ENCODE peak calls at places on chromosomes 16 and 17, in nine cellular contexts. One of them, this sample, is unnamed. For H3K4me1, the result is how much of the 10 kb centered on the place peaks cover.

GRCh38 chr16:88323041-88323440 is 59.7 kb upstream of the ZNF469 start:
- DNase-seq in astrocyte: no peak
- DNase-seq in keratinocyte: no peak
- DNase-seq in psoas muscle: no peak
- DNase-seq in IMR-90: no peak
- DNase-seq in lung: no peak
- DNase-seq in ovary: no peak
- DNase-seq in tibial artery: no peak
- DNase-seq in endodermal cell: no peak
- DNase-seq in this sample: no peak

GRCh38 chr16:68005786-68006286 is 6.6 kb upstream of the DPEP2 start:
- DNase-seq in keratinocyte: no peak
- DNase-seq in psoas muscle: no peak
- DNase-seq in IMR-90: no peak
- DNase-seq in tibial artery: peak
- DNase-seq in endodermal cell: peak
- DNase-seq in astrocyte: no peak
- DNase-seq in ovary: no peak
- DNase-seq in lung: peak
- DNase-seq in this sample: no peak

GRCh38 chr17:75896360-75897075 is at the start of gene TRIM65:
- DNase-seq in lung: peak
- DNase-seq in IMR-90: peak
- DNase-seq in psoas muscle: peak
- DNase-seq in astrocyte: peak
- DNase-seq in endodermal cell: peak
- DNase-seq in keratinocyte: no peak
- DNase-seq in tibial artery: peak
- DNase-seq in ovary: peak
- DNase-seq in this sample: peak

GRCh38 chr17:79668344-79669250 is 57.7 kb upstream of the RBFOX3 start:
- DNase-seq in psoas muscle: no peak
- DNase-seq in astrocyte: no peak
- DNase-seq in tibial artery: no peak
- DNase-seq in endodermal cell: no peak
- DNase-seq in lung: no peak
- DNase-seq in ovary: no peak
- DNase-seq in keratinocyte: no peak
- DNase-seq in IMR-90: no peak
- DNase-seq in this sample: no peak

GRCh38 chr17:55726440-55726839 is 3.8 kb upstream of the TMEM100 start:
- DNase-seq in IMR-90: peak
- DNase-seq in keratinocyte: peak
- DNase-seq in tibial artery: peak
- DNase-seq in endodermal cell: no peak
- DNase-seq in ovary: peak
- DNase-seq in astrocyte: peak
- DNase-seq in psoas muscle: peak
- DNase-seq in lung: peak
- DNase-seq in this sample: no peak

GRCh38 chr17:79220201-79220714 is 145.6 kb downstream of the ENGASE start:
- DNase-seq in tibial artery: no peak
- DNase-seq in IMR-90: no peak
- DNase-seq in ovary: no peak
- DNase-seq in endodermal cell: peak
- DNase-seq in astrocyte: no peak
- DNase-seq in lung: no peak
- DNase-seq in keratinocyte: no peak
- DNase-seq in psoas muscle: no peak
- DNase-seq in this sample: no peak

GRCh38 chr17:980406-981291 is 1.1 kb upstream of the NXN start:
- DNase-seq in lung: peak
- DNase-seq in tibial artery: peak
- DNase-seq in endodermal cell: peak
- DNase-seq in astrocyte: peak
- DNase-seq in ovary: peak
- DNase-seq in keratinocyte: no peak
- DNase-seq in IMR-90: peak
- DNase-seq in psoas muscle: peak
- DNase-seq in this sample: peak

GRCh38 chr17:72192409-72193192 is 71.8 kb downstream of the SOX9 start:
- DNase-seq in psoas muscle: peak
- DNase-seq in tibial artery: peak
- DNase-seq in ovary: no peak
- DNase-seq in endodermal cell: peak
- DNase-seq in keratinocyte: peak
- DNase-seq in IMR-90: peak
- DNase-seq in lung: peak
- DNase-seq in astrocyte: peak
- DNase-seq in this sample: no peak

GRCh38 chr17:45335721-45336120 is 18.9 kb upstream of the MAP3K14 start:
- DNase-seq in ovary: no peak
- DNase-seq in IMR-90: no peak
- DNase-seq in tibial artery: no peak
- DNase-seq in psoas muscle: no peak
- DNase-seq in endodermal cell: no peak
- DNase-seq in astrocyte: no peak
- DNase-seq in lung: no peak
- DNase-seq in keratinocyte: no peak
- DNase-seq in this sample: no peak

GRCh38 chr17:40319651-40320550 is 10.9 kb downstream of the RARA start:
- DNase-seq in endodermal cell: no peak
- DNase-seq in astrocyte: no peak
- DNase-seq in keratinocyte: no peak
- DNase-seq in IMR-90: no peak
- DNase-seq in ovary: no peak
- DNase-seq in tibial artery: peak
- DNase-seq in psoas muscle: peak
- DNase-seq in lung: peak
- DNase-seq in this sample: peak

DNA sequence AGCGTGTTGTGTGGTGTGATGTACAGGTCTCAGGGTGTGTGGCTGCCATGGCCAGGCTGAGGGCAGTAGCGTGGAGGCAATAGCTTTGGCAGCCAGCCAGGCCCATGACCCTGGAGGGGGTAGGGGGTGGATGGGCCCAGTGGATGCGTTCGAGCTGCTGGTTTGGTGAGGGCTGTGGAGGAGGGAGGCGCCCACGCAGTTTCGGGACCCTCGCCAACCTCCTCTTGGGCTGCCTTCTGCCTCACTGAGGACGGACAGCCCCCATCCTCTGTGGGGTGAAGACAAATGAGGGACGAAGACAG is 238.6 kb upstream of the GSE1 start:
- DNase-seq in psoas muscle: no peak
- DNase-seq in ovary: no peak
- DNase-seq in endodermal cell: no peak
- DNase-seq in IMR-90: no peak
- DNase-seq in astrocyte: no peak
- DNase-seq in tibial artery: no peak
- DNase-seq in lung: no peak
- DNase-seq in keratinocyte: no peak
- DNase-seq in this sample: no peak
- H3K4me1 ChIP-seq in psoas muscle: under half
- H3K4me1 ChIP-seq in ovary: under half
- H3K4me1 ChIP-seq in endodermal cell: under half
- H3K4me1 ChIP-seq in IMR-90: under half
- H3K4me1 ChIP-seq in astrocyte: under half
- H3K4me1 ChIP-seq in tibial artery: half or more
- H3K4me1 ChIP-seq in lung: under half
- H3K4me1 ChIP-seq in keratinocyte: under half
- H3K4me1 ChIP-seq in this sample: under half

DNA sequence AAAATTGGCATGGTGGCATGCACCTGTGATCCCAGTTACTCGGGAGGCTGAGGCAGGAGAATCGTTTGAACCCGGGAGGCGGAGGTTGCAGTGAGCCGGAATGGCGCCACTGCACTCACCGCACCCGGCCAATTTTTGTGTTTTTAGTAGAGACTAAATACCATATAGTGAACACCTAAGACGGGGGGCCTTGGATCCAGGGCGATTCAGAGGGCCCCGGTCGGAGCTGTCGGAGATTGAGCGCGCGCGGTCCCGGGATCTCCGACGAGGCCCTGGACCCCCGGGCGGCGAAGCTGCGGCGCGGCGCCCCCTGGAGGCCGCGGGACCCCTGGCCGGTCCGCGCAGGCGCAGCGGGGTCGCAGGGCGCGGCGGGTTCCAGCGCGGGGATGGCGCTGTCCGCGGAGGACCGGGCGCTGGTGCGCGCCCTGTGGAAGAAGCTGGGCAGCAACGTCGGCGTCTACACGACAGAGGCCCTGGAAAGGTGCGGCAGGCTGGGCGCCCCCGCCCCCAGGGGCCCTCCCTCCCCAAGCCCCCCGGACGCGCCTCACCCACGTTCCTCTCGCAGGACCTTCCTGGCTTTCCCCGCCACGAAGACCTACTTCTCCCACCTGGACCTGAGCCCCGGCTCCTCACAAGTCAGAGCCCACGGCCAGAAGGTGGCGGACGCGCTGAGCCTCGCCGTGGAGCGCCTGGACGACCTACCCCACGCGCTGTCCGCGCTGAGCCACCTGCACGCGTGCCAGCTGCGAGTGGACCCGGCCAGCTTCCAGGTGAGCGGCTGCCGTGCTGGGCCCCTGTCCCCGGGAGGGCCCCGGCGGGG is at the start of gene HBQ1:
- DNase-seq in ovary: peak
- DNase-seq in astrocyte: no peak
- DNase-seq in keratinocyte: no peak
- DNase-seq in endodermal cell: peak
- DNase-seq in psoas muscle: no peak
- DNase-seq in lung: no peak
- DNase-seq in IMR-90: no peak
- DNase-seq in tibial artery: no peak
- DNase-seq in this sample: no peak
- TF ChIP-seq CTCF in ovary: peak
- TF ChIP-seq CTCF in astrocyte: peak
- TF ChIP-seq CTCF in keratinocyte: peak
- TF ChIP-seq CTCF in endodermal cell: peak
- TF ChIP-seq CTCF in psoas muscle: peak
- TF ChIP-seq CTCF in lung: no peak
- TF ChIP-seq CTCF in IMR-90: peak
- TF ChIP-seq CTCF in tibial artery: peak
- TF ChIP-seq CTCF in this sample: no peak

DNA sequence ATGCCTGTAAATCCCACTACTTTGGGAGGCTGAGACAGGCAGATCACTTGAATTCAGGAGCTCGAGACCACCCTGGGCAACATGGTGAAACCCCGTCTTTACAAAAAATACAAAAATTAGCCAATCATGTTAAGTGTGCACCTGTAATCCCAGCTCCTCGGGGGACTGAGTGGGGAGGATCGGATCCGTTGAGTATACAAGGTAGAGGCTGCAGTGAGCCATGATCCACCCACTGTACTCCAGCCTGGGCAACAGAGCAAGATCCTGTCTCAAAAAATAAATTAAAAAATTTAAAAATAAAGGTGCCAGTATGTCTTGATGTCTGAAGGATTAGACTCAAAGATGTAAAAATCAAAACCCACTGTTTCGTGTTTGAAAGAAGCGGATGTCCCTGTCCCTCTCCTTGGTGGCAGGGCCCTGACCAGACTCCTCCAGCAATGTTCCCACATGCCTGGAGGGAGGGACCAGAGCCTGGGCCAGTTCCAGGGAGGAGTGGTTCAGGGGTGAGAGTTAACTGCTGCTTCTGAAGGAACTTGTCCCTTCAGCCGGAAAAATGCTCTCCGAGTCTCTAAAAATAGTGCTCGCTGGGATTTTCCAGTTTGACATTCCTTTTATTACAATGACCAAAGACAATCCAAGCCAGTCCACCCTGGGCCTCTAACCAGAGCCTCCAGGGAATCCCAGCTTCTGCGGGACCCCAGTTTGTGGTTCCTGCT is 9.4 kb upstream of the CMTM4 start:
- DNase-seq in astrocyte: peak
- DNase-seq in keratinocyte: no peak
- DNase-seq in tibial artery: peak
- DNase-seq in psoas muscle: peak
- DNase-seq in endodermal cell: no peak
- DNase-seq in lung: peak
- DNase-seq in ovary: no peak
- DNase-seq in IMR-90: peak
- DNase-seq in this sample: no peak
- H3K27ac ChIP-seq in astrocyte: no peak
- H3K27ac ChIP-seq in keratinocyte: no peak
- H3K27ac ChIP-seq in tibial artery: peak
- H3K27ac ChIP-seq in psoas muscle: no peak
- H3K27ac ChIP-seq in endodermal cell: no peak
- H3K27ac ChIP-seq in lung: peak
- H3K27ac ChIP-seq in ovary: no peak
- H3K27ac ChIP-seq in IMR-90: no peak
- H3K27ac ChIP-seq in this sample: no peak

GRCh38 chr16:85187002-85187401 is 74.7 kb upstream of the CIBAR2 start:
- DNase-seq in ovary: no peak
- DNase-seq in lung: no peak
- DNase-seq in astrocyte: peak
- DNase-seq in tibial artery: no peak
- DNase-seq in keratinocyte: no peak
- DNase-seq in IMR-90: peak
- DNase-seq in endodermal cell: no peak
- DNase-seq in psoas muscle: peak
- DNase-seq in this sample: no peak

GRCh38 chr16:85183564-85183963 is 71.3 kb upstream of the CIBAR2 start:
- DNase-seq in astrocyte: no peak
- DNase-seq in keratinocyte: no peak
- DNase-seq in IMR-90: no peak
- DNase-seq in lung: no peak
- DNase-seq in ovary: no peak
- DNase-seq in psoas muscle: no peak
- DNase-seq in endodermal cell: no peak
- DNase-seq in tibial artery: no peak
- DNase-seq in this sample: no peak

GRCh38 chr16:85185701-85186100 is 73.4 kb upstream of the CIBAR2 start:
- DNase-seq in lung: no peak
- DNase-seq in endodermal cell: no peak
- DNase-seq in psoas muscle: peak
- DNase-seq in ovary: no peak
- DNase-seq in IMR-90: no peak
- DNase-seq in tibial artery: no peak
- DNase-seq in astrocyte: no peak
- DNase-seq in keratinocyte: no peak
- DNase-seq in this sample: no peak

GRCh38 chr16:85184404-85184803 is 72.1 kb upstream of the CIBAR2 start:
- DNase-seq in IMR-90: no peak
- DNase-seq in lung: no peak
- DNase-seq in psoas muscle: no peak
- DNase-seq in tibial artery: no peak
- DNase-seq in endodermal cell: no peak
- DNase-seq in ovary: no peak
- DNase-seq in astrocyte: no peak
- DNase-seq in keratinocyte: no peak
- DNase-seq in this sample: no peak

DNA sequence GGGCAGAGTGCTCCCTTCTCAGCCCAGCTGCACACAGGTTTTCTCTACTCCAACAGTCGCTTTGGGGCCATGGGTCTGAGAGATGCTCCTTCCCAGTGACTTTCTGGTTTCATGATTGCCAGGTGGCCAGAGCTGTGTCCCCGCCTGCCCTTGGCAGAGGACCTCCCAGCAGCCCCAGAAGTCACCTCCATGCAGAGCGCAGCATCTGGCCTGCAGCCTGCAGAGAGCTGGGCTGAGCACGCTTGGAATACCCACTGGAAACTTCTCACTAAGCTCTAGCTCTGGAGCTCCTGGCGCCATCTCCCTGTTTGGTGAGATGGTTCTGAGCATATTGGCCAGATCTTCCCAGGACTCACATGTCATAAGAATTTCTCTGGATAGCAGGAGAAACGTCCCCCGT is 73.0 kb upstream of the CIBAR2 start:
- DNase-seq in ovary: no peak
- DNase-seq in keratinocyte: no peak
- DNase-seq in lung: no peak
- DNase-seq in tibial artery: no peak
- DNase-seq in psoas muscle: peak
- DNase-seq in IMR-90: no peak
- DNase-seq in astrocyte: no peak
- DNase-seq in endodermal cell: no peak
- DNase-seq in this sample: no peak
- H3K4me1 ChIP-seq in ovary: under half
- H3K4me1 ChIP-seq in keratinocyte: under half
- H3K4me1 ChIP-seq in lung: under half
- H3K4me1 ChIP-seq in tibial artery: under half
- H3K4me1 ChIP-seq in psoas muscle: under half
- H3K4me1 ChIP-seq in IMR-90: under half
- H3K4me1 ChIP-seq in astrocyte: under half
- H3K4me1 ChIP-seq in endodermal cell: under half
- H3K4me1 ChIP-seq in this sample: under half